ENCODE peak calls at places on chromosome 9, in four cellular contexts. W is A549, G is stomach, A is tibial nerve. H is an unnamed sample. For H3K9me3, the result is how much of the 10 kb centered on the place peaks cover.

GRCh38 chr9:128022886-128023285 is 42.1 kb upstream of the EEIG1 start:
- DNase-seq in A (no peak), G (no peak), W (no peak), H (no peak)

GRCh38 chr9:87111010-87111409 is 163.7 kb upstream of the GAS1 start:
- DNase-seq in A (no peak), G (no peak), W (no peak), H (no peak)

GRCh38 chr9:32378496-32378895 is 5.9 kb upstream of the ACO1 start:
- DNase-seq in G (no peak), W (peak), A (no peak), H (peak)

GRCh38 chr9:86687788-86688187 is 259.5 kb downstream of the GAS1 start:
- DNase-seq in A (no peak), W (no peak), G (no peak), H (no peak)

GRCh38 chr9:6956796-6957355 is 199.1 kb downstream of the KDM4C start:
- DNase-seq in A (no peak), W (no peak), G (no peak), H (no peak)

GRCh38 chr9:103483471-103484096 is 488.5 kb downstream of the CYLC2 start:
- DNase-seq in G (no peak), W (no peak), A (no peak), H (no peak)

GRCh38 chr9:93097496-93098205 is 1.6 kb downstream of the CARD19 start:
- DNase-seq in A (no peak), W (no peak), G (no peak), H (no peak)

GRCh38 chr9:5144217-5144616 is 41.2 kb downstream of the INSL6 start:
- DNase-seq in G (no peak), W (no peak), A (no peak), H (no peak)

GRCh38 chr9:136586391-136586790 is 40.5 kb upstream of the NOTCH1 start:
- DNase-seq in G (no peak), A (no peak), W (no peak), H (no peak)

GRCh38 chr9:71608825-71609452 is 159.4 kb downstream of the CEMIP2 start:
- DNase-seq in W (no peak), A (no peak), G (no peak), H (no peak)

DNA sequence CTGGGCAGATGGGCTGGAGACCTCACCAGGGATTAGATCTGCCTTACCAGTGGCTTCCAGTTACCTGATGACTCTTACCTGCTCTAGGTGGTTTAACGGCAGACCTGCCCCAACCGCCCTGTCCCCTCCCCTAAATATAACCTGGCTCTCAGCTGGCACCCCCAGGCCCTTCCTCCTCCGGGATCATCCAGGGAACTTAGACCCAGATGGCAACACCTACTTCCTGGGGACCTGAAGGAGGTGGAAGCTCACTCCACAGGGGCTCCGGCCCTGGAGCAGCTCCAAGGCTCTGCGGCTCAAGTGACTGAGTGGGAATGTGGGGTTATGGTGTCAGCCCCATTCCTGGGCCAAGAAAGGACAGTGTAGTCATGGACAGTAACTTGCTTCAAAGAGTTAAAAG is 130.4 kb downstream of the OLFM1 start:
- DNase-seq in A (no peak), G (no peak), W (no peak), H (peak)
- H3K9me3 ChIP-seq in A (under half), G (under half), W (under half), H (under half)

GRCh38 chr9:77018058-77019009 is 1.1 kb upstream of the FOXB2 start:
- DNase-seq in W (no peak), G (no peak), A (no peak), H (no peak)
- H3K9me3 ChIP-seq in W (under half), G (under half), A (under half), H (under half)

DNA sequence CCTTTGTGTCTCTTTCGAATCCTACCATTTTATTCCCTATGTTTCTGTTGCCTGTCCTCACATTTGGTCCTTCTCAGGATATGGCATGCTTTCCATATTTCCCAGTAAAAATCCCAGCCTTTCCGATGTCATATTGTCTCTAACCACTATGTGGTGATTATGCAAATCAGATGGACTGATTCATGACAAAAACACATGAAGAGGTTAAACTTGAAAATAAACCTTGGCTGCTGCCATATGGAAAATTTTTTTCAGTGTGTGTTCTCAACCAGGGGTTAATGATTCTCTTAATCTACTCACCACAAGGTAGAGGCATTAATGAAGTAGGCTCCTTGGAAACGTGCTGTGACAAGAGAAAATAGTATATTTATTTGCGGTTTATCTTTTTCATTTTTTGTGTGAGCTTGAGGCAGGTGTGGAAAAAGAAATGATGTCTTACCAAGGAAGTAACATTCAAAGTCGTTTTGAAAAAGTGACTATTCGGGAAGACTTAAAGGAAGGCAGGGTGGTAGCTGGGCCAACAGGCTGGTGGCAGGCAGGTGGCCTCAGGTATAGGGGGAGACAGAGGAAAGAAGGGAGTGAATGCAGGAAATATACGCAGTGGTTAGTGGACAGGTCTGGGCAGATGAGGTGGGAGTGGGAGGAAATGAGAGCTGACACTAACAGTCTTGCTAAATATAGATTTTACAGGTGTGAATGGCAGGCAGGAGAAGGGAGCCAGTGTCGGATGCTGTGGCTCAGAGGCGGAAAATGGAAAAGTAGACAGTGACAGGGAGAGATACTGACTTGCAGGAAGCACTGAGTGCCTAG is 46.2 kb downstream of the DMRT2 start:
- DNase-seq in W (no peak), G (no peak), A (no peak), H (no peak)
- H3K9me3 ChIP-seq in W (under half), G (under half), A (under half), H (under half)

GRCh38 chr9:40911647-40912046 is 216.8 kb downstream of the FOXD4L6 start:
- DNase-seq in G (no peak), A (no peak), W (no peak), H (no peak)

GRCh38 chr9:40913928-40914673 is 214.4 kb downstream of the FOXD4L6 start:
- DNase-seq in W (no peak), G (no peak), A (no peak), H (no peak)

GRCh38 chr9:40914772-40915659 is 213.5 kb downstream of the FOXD4L6 start:
- DNase-seq in A (no peak), G (no peak), W (no peak), H (no peak)

GRCh38 chr9:40909821-40910220 is 218.7 kb downstream of the FOXD4L6 start:
- DNase-seq in W (no peak), A (no peak), G (no peak), H (no peak)

GRCh38 chr9:40913096-40913719 is 215.3 kb downstream of the FOXD4L6 start:
- DNase-seq in G (no peak), W (no peak), A (no peak), H (no peak)
- H3K9me3 ChIP-seq in G (half or more), W (half or more), A (half or more), H (half or more)

GRCh38 chr9:65432051-65432450 is 147.0 kb upstream of the FOXD4L5 start:
- DNase-seq in G (no peak), W (no peak), A (no peak), H (no peak)

GRCh38 chr9:65430221-65430620 is 145.2 kb upstream of the FOXD4L5 start:
- DNase-seq in A (no peak), G (no peak), W (no peak), H (no peak)

GRCh38 chr9:65435464-65435863 is 150.5 kb upstream of the FOXD4L5 start:
- DNase-seq in W (no peak), G (no peak), A (no peak), H (no peak)

GRCh38 chr9:65437724-65438123 is 152.7 kb upstream of the FOXD4L5 start:
- DNase-seq in A (no peak), G (no peak), W (no peak), H (no peak)

DNA sequence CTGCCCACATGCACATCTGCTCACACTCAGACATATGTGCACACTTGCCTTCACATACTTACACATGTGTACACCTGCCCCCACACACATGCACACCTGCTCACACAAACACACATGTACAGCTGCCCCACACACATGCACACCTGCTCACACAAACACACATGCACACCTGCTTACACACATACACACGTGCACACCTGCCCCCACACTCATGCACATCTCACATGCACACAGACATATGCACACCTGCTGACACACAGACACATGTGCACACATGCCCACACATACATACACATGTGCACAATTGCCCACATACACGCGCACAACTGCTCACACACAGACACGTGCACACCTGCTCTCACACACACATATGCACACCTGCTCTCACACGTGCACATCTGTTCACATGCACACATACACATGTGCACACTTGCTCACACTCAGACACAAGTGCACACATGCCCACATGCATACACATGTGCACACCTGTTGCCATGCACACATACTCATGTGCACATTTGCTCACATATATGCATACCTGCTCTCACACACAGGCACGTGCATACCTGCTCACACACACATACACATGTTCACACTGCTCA is 147.8 kb upstream of the FOXD4L5 start:
- DNase-seq in W (no peak), A (no peak), G (no peak), H (no peak)
- H3K9me3 ChIP-seq in W (under half), A (half or more), G (half or more), H (under half)

GRCh38 chr9:74762950-74763349 is 124.8 kb downstream of the TRPM6 start:
- DNase-seq in A (no peak), W (no peak), G (no peak), H (no peak)

GRCh38 chr9:74755355-74755754 is 132.4 kb downstream of the TRPM6 start:
- DNase-seq in W (no peak), G (no peak), A (no peak), H (no peak)

GRCh38 chr9:74765572-74765971 is 122.1 kb downstream of the TRPM6 start:
- DNase-seq in A (no peak), G (no peak), W (no peak), H (no peak)

GRCh38 chr9:74755999-74756398 is 131.7 kb downstream of the TRPM6 start:
- DNase-seq in W (no peak), G (no peak), A (no peak), H (no peak)

GRCh38 chr9:74760031-74760700 is 127.6 kb downstream of the TRPM6 start:
- DNase-seq in W (peak), A (no peak), G (no peak), H (no peak)
- H3K9me3 ChIP-seq in W (under half), A (under half), G (under half), H (under half)

DNA sequence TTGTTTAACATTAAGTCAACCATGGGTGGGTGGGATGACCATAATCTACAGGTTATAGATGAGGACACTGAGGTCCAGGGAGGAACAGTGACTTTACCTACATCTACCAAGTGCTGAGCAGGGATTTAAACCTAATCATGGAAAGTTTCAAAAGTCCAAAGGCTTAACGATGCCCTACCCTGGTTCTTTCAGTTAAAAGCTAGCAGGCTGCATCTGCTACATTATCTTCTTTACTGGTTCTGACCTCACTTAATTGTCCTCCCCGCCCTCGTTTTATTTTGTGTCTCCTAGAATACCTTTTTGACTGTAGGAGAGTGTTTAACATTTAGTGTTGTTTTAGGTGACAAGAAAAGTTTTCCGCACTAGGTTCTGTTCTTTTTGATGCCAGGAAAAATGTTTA is 735.2 kb downstream of the TLR4 start:
- DNase-seq in W (no peak), G (no peak), A (no peak), H (no peak)
- H3K9me3 ChIP-seq in W (under half), G (under half), A (under half), H (under half)

GRCh38 chr9:134948149-134948548 is 30.4 kb upstream of the FCN1 start:
- DNase-seq in A (no peak), W (no peak), G (no peak), H (no peak)
- H3K9me3 ChIP-seq in A (under half), W (under half), G (under half), H (under half)

GRCh38 chr9:79346350-79347020 is 225.3 kb upstream of the TLE4 start:
- DNase-seq in G (no peak), A (no peak), W (peak), H (no peak)

GRCh38 chr9:79335987-79336386 is 235.8 kb upstream of the TLE4 start:
- DNase-seq in A (no peak), W (no peak), G (no peak), H (no peak)

GRCh38 chr9:79341561-79341960 is 230.2 kb upstream of the TLE4 start:
- DNase-seq in G (no peak), W (no peak), A (no peak), H (no peak)
- H3K9me3 ChIP-seq in G (under half), W (under half), A (under half), H (under half)

GRCh38 chr9:122656378-122656777 is 1.0 kb downstream of the OR1B1 start:
- DNase-seq in W (no peak), A (no peak), G (no peak), H (no peak)

GRCh38 chr9:122657527-122657926 is at the start of gene OR1B1:
- DNase-seq in A (no peak), G (no peak), W (no peak), H (no peak)

GRCh38 chr9:122661416-122661815 is at the start of gene OR1L1:
- DNase-seq in G (no peak), W (no peak), A (no peak), H (no peak)
- H3K9me3 ChIP-seq in G (under half), W (under half), A (under half), H (under half)